ENCODE peak calls at places on chromosomes 4 and X, in nine cellular contexts. One of them, this sample, is unnamed.

GRCh38 chr4:82679531-82679930 is 117.7 kb upstream of the TMEM150C start:
- DNase-seq in HT-29: no peak
- DNase-seq in hypothalamus: no peak
- DNase-seq in activated gamma-delta T cell treated with anti-CD3 and anti-CD28 coated beads, Interleukin-2, amount 50 U/mL, for 16 hours: no peak
- DNase-seq in stromal cell of bone marrow: no peak
- DNase-seq in stimulated activated CD4-positive, alpha-beta T cell treated with anti-CD3 and anti-CD28 coated beads, Interleukin-15, amount 100 ng/mL, for 1 hour: no peak
- DNase-seq in Right ventricle myocardium superior: no peak
- DNase-seq in pancreas: no peak
- DNase-seq in HTR-8/SVneo: no peak
- DNase-seq in this sample: no peak

GRCh38 chr4:56531149-56531770 is 25.7 kb downstream of the ARL9 start:
- DNase-seq in HT-29: no peak
- DNase-seq in hypothalamus: no peak
- DNase-seq in activated gamma-delta T cell treated with anti-CD3 and anti-CD28 coated beads, Interleukin-2, amount 50 U/mL, for 16 hours: no peak
- DNase-seq in stromal cell of bone marrow: no peak
- DNase-seq in stimulated activated CD4-positive, alpha-beta T cell treated with anti-CD3 and anti-CD28 coated beads, Interleukin-15, amount 100 ng/mL, for 1 hour: no peak
- DNase-seq in Right ventricle myocardium superior: no peak
- DNase-seq in pancreas: no peak
- DNase-seq in HTR-8/SVneo: no peak
- DNase-seq in this sample: no peak

GRCh38 chr4:99861120-99861905 is 32.9 kb downstream of the LAMTOR3 start:
- DNase-seq in HT-29: no peak
- DNase-seq in hypothalamus: no peak
- DNase-seq in activated gamma-delta T cell treated with anti-CD3 and anti-CD28 coated beads, Interleukin-2, amount 50 U/mL, for 16 hours: no peak
- DNase-seq in stromal cell of bone marrow: no peak
- DNase-seq in stimulated activated CD4-positive, alpha-beta T cell treated with anti-CD3 and anti-CD28 coated beads, Interleukin-15, amount 100 ng/mL, for 1 hour: no peak
- DNase-seq in Right ventricle myocardium superior: no peak
- DNase-seq in pancreas: no peak
- DNase-seq in HTR-8/SVneo: no peak
- DNase-seq in this sample: no peak

GRCh38 chrX:137052641-137053235 is 18.9 kb upstream of the GPR101 start:
- DNase-seq in HT-29: no peak
- DNase-seq in hypothalamus: peak
- DNase-seq in activated gamma-delta T cell treated with anti-CD3 and anti-CD28 coated beads, Interleukin-2, amount 50 U/mL, for 16 hours: no peak
- DNase-seq in stromal cell of bone marrow: no peak
- DNase-seq in stimulated activated CD4-positive, alpha-beta T cell treated with anti-CD3 and anti-CD28 coated beads, Interleukin-15, amount 100 ng/mL, for 1 hour: peak
- DNase-seq in Right ventricle myocardium superior: no peak
- DNase-seq in pancreas: no peak
- DNase-seq in HTR-8/SVneo: no peak
- DNase-seq in this sample: no peak

GRCh38 chrX:52346462-52347165 is 22.2 kb upstream of the XAGE2 start:
- DNase-seq in HT-29: peak
- DNase-seq in hypothalamus: no peak
- DNase-seq in activated gamma-delta T cell treated with anti-CD3 and anti-CD28 coated beads, Interleukin-2, amount 50 U/mL, for 16 hours: no peak
- DNase-seq in stromal cell of bone marrow: no peak
- DNase-seq in stimulated activated CD4-positive, alpha-beta T cell treated with anti-CD3 and anti-CD28 coated beads, Interleukin-15, amount 100 ng/mL, for 1 hour: no peak
- DNase-seq in Right ventricle myocardium superior: no peak
- DNase-seq in pancreas: no peak
- DNase-seq in HTR-8/SVneo: no peak
- DNase-seq in this sample: peak

GRCh38 chrX:12974797-12975669 is at the start of gene TMSB4X:
- DNase-seq in HT-29: peak
- DNase-seq in hypothalamus: peak
- DNase-seq in activated gamma-delta T cell treated with anti-CD3 and anti-CD28 coated beads, Interleukin-2, amount 50 U/mL, for 16 hours: peak
- DNase-seq in stromal cell of bone marrow: peak
- DNase-seq in stimulated activated CD4-positive, alpha-beta T cell treated with anti-CD3 and anti-CD28 coated beads, Interleukin-15, amount 100 ng/mL, for 1 hour: peak
- DNase-seq in Right ventricle myocardium superior: peak
- DNase-seq in pancreas: peak
- DNase-seq in HTR-8/SVneo: no peak
- DNase-seq in this sample: peak

GRCh38 chr4:140174535-140174934 is 20.6 kb upstream of the MAML3 start:
- DNase-seq in HT-29: no peak
- DNase-seq in hypothalamus: no peak
- DNase-seq in activated gamma-delta T cell treated with anti-CD3 and anti-CD28 coated beads, Interleukin-2, amount 50 U/mL, for 16 hours: no peak
- DNase-seq in stromal cell of bone marrow: no peak
- DNase-seq in stimulated activated CD4-positive, alpha-beta T cell treated with anti-CD3 and anti-CD28 coated beads, Interleukin-15, amount 100 ng/mL, for 1 hour: no peak
- DNase-seq in Right ventricle myocardium superior: no peak
- DNase-seq in pancreas: no peak
- DNase-seq in HTR-8/SVneo: no peak
- DNase-seq in this sample: no peak

GRCh38 chrX:41409006-41409405 is 38.1 kb upstream of the NYX start:
- DNase-seq in HT-29: no peak
- DNase-seq in hypothalamus: no peak
- DNase-seq in activated gamma-delta T cell treated with anti-CD3 and anti-CD28 coated beads, Interleukin-2, amount 50 U/mL, for 16 hours: no peak
- DNase-seq in stromal cell of bone marrow: no peak
- DNase-seq in stimulated activated CD4-positive, alpha-beta T cell treated with anti-CD3 and anti-CD28 coated beads, Interleukin-15, amount 100 ng/mL, for 1 hour: no peak
- DNase-seq in Right ventricle myocardium superior: no peak
- DNase-seq in pancreas: no peak
- DNase-seq in HTR-8/SVneo: no peak
- DNase-seq in this sample: no peak

GRCh38 chr4:150533673-150534072 is 48.3 kb upstream of the MAB21L2 start:
- DNase-seq in HT-29: no peak
- DNase-seq in hypothalamus: no peak
- DNase-seq in activated gamma-delta T cell treated with anti-CD3 and anti-CD28 coated beads, Interleukin-2, amount 50 U/mL, for 16 hours: no peak
- DNase-seq in stromal cell of bone marrow: no peak
- DNase-seq in stimulated activated CD4-positive, alpha-beta T cell treated with anti-CD3 and anti-CD28 coated beads, Interleukin-15, amount 100 ng/mL, for 1 hour: no peak
- DNase-seq in Right ventricle myocardium superior: no peak
- DNase-seq in pancreas: no peak
- DNase-seq in HTR-8/SVneo: no peak
- DNase-seq in this sample: no peak

GRCh38 chrX:13076176-13076956 is 31.9 kb upstream of the FAM9C start:
- DNase-seq in HT-29: no peak
- DNase-seq in hypothalamus: no peak
- DNase-seq in activated gamma-delta T cell treated with anti-CD3 and anti-CD28 coated beads, Interleukin-2, amount 50 U/mL, for 16 hours: no peak
- DNase-seq in stromal cell of bone marrow: no peak
- DNase-seq in stimulated activated CD4-positive, alpha-beta T cell treated with anti-CD3 and anti-CD28 coated beads, Interleukin-15, amount 100 ng/mL, for 1 hour: no peak
- DNase-seq in Right ventricle myocardium superior: no peak
- DNase-seq in pancreas: no peak
- DNase-seq in HTR-8/SVneo: no peak
- DNase-seq in this sample: no peak

GRCh38 chr4:73067971-73068394 is 1.5 kb downstream of the COX18 start:
- DNase-seq in HT-29: no peak
- DNase-seq in hypothalamus: no peak
- DNase-seq in activated gamma-delta T cell treated with anti-CD3 and anti-CD28 coated beads, Interleukin-2, amount 50 U/mL, for 16 hours: no peak
- DNase-seq in stromal cell of bone marrow: no peak
- DNase-seq in stimulated activated CD4-positive, alpha-beta T cell treated with anti-CD3 and anti-CD28 coated beads, Interleukin-15, amount 100 ng/mL, for 1 hour: peak
- DNase-seq in Right ventricle myocardium superior: no peak
- DNase-seq in pancreas: no peak
- DNase-seq in HTR-8/SVneo: no peak
- DNase-seq in this sample: peak

GRCh38 chrX:55908685-55909212 is 191.2 kb downstream of the RRAGB start:
- DNase-seq in HT-29: peak
- DNase-seq in hypothalamus: no peak
- DNase-seq in activated gamma-delta T cell treated with anti-CD3 and anti-CD28 coated beads, Interleukin-2, amount 50 U/mL, for 16 hours: no peak
- DNase-seq in stromal cell of bone marrow: no peak
- DNase-seq in stimulated activated CD4-positive, alpha-beta T cell treated with anti-CD3 and anti-CD28 coated beads, Interleukin-15, amount 100 ng/mL, for 1 hour: no peak
- DNase-seq in Right ventricle myocardium superior: no peak
- DNase-seq in pancreas: peak
- DNase-seq in HTR-8/SVneo: no peak
- DNase-seq in this sample: peak

GRCh38 chr4:3307060-3307459 is 14.2 kb downstream of the RGS12 start:
- DNase-seq in HT-29: no peak
- DNase-seq in hypothalamus: no peak
- DNase-seq in activated gamma-delta T cell treated with anti-CD3 and anti-CD28 coated beads, Interleukin-2, amount 50 U/mL, for 16 hours: no peak
- DNase-seq in stromal cell of bone marrow: no peak
- DNase-seq in stimulated activated CD4-positive, alpha-beta T cell treated with anti-CD3 and anti-CD28 coated beads, Interleukin-15, amount 100 ng/mL, for 1 hour: no peak
- DNase-seq in Right ventricle myocardium superior: peak
- DNase-seq in pancreas: no peak
- DNase-seq in HTR-8/SVneo: no peak
- DNase-seq in this sample: no peak

GRCh38 chr4:40334591-40335507 is at the start of gene CHRNA9:
- DNase-seq in HT-29: no peak
- DNase-seq in hypothalamus: no peak
- DNase-seq in activated gamma-delta T cell treated with anti-CD3 and anti-CD28 coated beads, Interleukin-2, amount 50 U/mL, for 16 hours: no peak
- DNase-seq in stromal cell of bone marrow: no peak
- DNase-seq in stimulated activated CD4-positive, alpha-beta T cell treated with anti-CD3 and anti-CD28 coated beads, Interleukin-15, amount 100 ng/mL, for 1 hour: no peak
- DNase-seq in Right ventricle myocardium superior: no peak
- DNase-seq in pancreas: no peak
- DNase-seq in HTR-8/SVneo: no peak
- DNase-seq in this sample: no peak

GRCh38 chr4:52107336-52107735 is 56.2 kb downstream of the SPATA18 start:
- DNase-seq in HT-29: no peak
- DNase-seq in hypothalamus: no peak
- DNase-seq in activated gamma-delta T cell treated with anti-CD3 and anti-CD28 coated beads, Interleukin-2, amount 50 U/mL, for 16 hours: no peak
- DNase-seq in stromal cell of bone marrow: no peak
- DNase-seq in stimulated activated CD4-positive, alpha-beta T cell treated with anti-CD3 and anti-CD28 coated beads, Interleukin-15, amount 100 ng/mL, for 1 hour: no peak
- DNase-seq in Right ventricle myocardium superior: no peak
- DNase-seq in pancreas: no peak
- DNase-seq in HTR-8/SVneo: no peak
- DNase-seq in this sample: no peak

GRCh38 chrX:71638409-71638808 is 20.1 kb upstream of the CXCR3 start:
- DNase-seq in HT-29: no peak
- DNase-seq in hypothalamus: no peak
- DNase-seq in activated gamma-delta T cell treated with anti-CD3 and anti-CD28 coated beads, Interleukin-2, amount 50 U/mL, for 16 hours: no peak
- DNase-seq in stromal cell of bone marrow: no peak
- DNase-seq in stimulated activated CD4-positive, alpha-beta T cell treated with anti-CD3 and anti-CD28 coated beads, Interleukin-15, amount 100 ng/mL, for 1 hour: no peak
- DNase-seq in Right ventricle myocardium superior: no peak
- DNase-seq in pancreas: no peak
- DNase-seq in HTR-8/SVneo: no peak
- DNase-seq in this sample: no peak

GRCh38 chr4:184798504-184798903 is 27.3 kb downstream of the ACSL1 start:
- DNase-seq in HT-29: no peak
- DNase-seq in hypothalamus: no peak
- DNase-seq in activated gamma-delta T cell treated with anti-CD3 and anti-CD28 coated beads, Interleukin-2, amount 50 U/mL, for 16 hours: no peak
- DNase-seq in stromal cell of bone marrow: no peak
- DNase-seq in stimulated activated CD4-positive, alpha-beta T cell treated with anti-CD3 and anti-CD28 coated beads, Interleukin-15, amount 100 ng/mL, for 1 hour: no peak
- DNase-seq in Right ventricle myocardium superior: no peak
- DNase-seq in pancreas: no peak
- DNase-seq in HTR-8/SVneo: no peak
- DNase-seq in this sample: no peak

GRCh38 chr4:136861081-136861480 is 671.2 kb downstream of the PCDH18 start:
- DNase-seq in HT-29: no peak
- DNase-seq in hypothalamus: no peak
- DNase-seq in activated gamma-delta T cell treated with anti-CD3 and anti-CD28 coated beads, Interleukin-2, amount 50 U/mL, for 16 hours: no peak
- DNase-seq in stromal cell of bone marrow: no peak
- DNase-seq in stimulated activated CD4-positive, alpha-beta T cell treated with anti-CD3 and anti-CD28 coated beads, Interleukin-15, amount 100 ng/mL, for 1 hour: no peak
- DNase-seq in Right ventricle myocardium superior: no peak
- DNase-seq in pancreas: no peak
- DNase-seq in HTR-8/SVneo: no peak
- DNase-seq in this sample: no peak

GRCh38 chr4:145886871-145887240 is 51.8 kb downstream of the ZNF827 start:
- DNase-seq in HT-29: no peak
- DNase-seq in hypothalamus: no peak
- DNase-seq in activated gamma-delta T cell treated with anti-CD3 and anti-CD28 coated beads, Interleukin-2, amount 50 U/mL, for 16 hours: no peak
- DNase-seq in stromal cell of bone marrow: no peak
- DNase-seq in stimulated activated CD4-positive, alpha-beta T cell treated with anti-CD3 and anti-CD28 coated beads, Interleukin-15, amount 100 ng/mL, for 1 hour: no peak
- DNase-seq in Right ventricle myocardium superior: no peak
- DNase-seq in pancreas: no peak
- DNase-seq in HTR-8/SVneo: no peak
- DNase-seq in this sample: no peak

GRCh38 chrX:148940411-148940996 is 440.1 kb downstream of the AFF2 start:
- DNase-seq in HT-29: no peak
- DNase-seq in hypothalamus: no peak
- DNase-seq in activated gamma-delta T cell treated with anti-CD3 and anti-CD28 coated beads, Interleukin-2, amount 50 U/mL, for 16 hours: no peak
- DNase-seq in stromal cell of bone marrow: no peak
- DNase-seq in stimulated activated CD4-positive, alpha-beta T cell treated with anti-CD3 and anti-CD28 coated beads, Interleukin-15, amount 100 ng/mL, for 1 hour: no peak
- DNase-seq in Right ventricle myocardium superior: no peak
- DNase-seq in pancreas: no peak
- DNase-seq in HTR-8/SVneo: no peak
- DNase-seq in this sample: no peak

GRCh38 chrX:10847333-10847732 is 226.9 kb upstream of the MID1 start:
- DNase-seq in HT-29: no peak
- DNase-seq in hypothalamus: no peak
- DNase-seq in activated gamma-delta T cell treated with anti-CD3 and anti-CD28 coated beads, Interleukin-2, amount 50 U/mL, for 16 hours: no peak
- DNase-seq in stromal cell of bone marrow: no peak
- DNase-seq in stimulated activated CD4-positive, alpha-beta T cell treated with anti-CD3 and anti-CD28 coated beads, Interleukin-15, amount 100 ng/mL, for 1 hour: no peak
- DNase-seq in Right ventricle myocardium superior: no peak
- DNase-seq in pancreas: no peak
- DNase-seq in HTR-8/SVneo: no peak
- DNase-seq in this sample: no peak

GRCh38 chr4:137648531-137648930 is 116.2 kb upstream of the PCDH18 start:
- DNase-seq in HT-29: no peak
- DNase-seq in hypothalamus: no peak
- DNase-seq in activated gamma-delta T cell treated with anti-CD3 and anti-CD28 coated beads, Interleukin-2, amount 50 U/mL, for 16 hours: no peak
- DNase-seq in stromal cell of bone marrow: no peak
- DNase-seq in stimulated activated CD4-positive, alpha-beta T cell treated with anti-CD3 and anti-CD28 coated beads, Interleukin-15, amount 100 ng/mL, for 1 hour: no peak
- DNase-seq in Right ventricle myocardium superior: no peak
- DNase-seq in pancreas: no peak
- DNase-seq in HTR-8/SVneo: no peak
- DNase-seq in this sample: no peak

GRCh38 chrX:123590842-123591491 is 141.9 kb downstream of the THOC2 start:
- DNase-seq in HT-29: no peak
- DNase-seq in hypothalamus: no peak
- DNase-seq in activated gamma-delta T cell treated with anti-CD3 and anti-CD28 coated beads, Interleukin-2, amount 50 U/mL, for 16 hours: no peak
- DNase-seq in stromal cell of bone marrow: no peak
- DNase-seq in stimulated activated CD4-positive, alpha-beta T cell treated with anti-CD3 and anti-CD28 coated beads, Interleukin-15, amount 100 ng/mL, for 1 hour: no peak
- DNase-seq in Right ventricle myocardium superior: no peak
- DNase-seq in pancreas: no peak
- DNase-seq in HTR-8/SVneo: no peak
- DNase-seq in this sample: peak

GRCh38 chrX:119516157-119516702 is 48.0 kb downstream of the SLC25A5 start:
- DNase-seq in HT-29: peak
- DNase-seq in hypothalamus: no peak
- DNase-seq in activated gamma-delta T cell treated with anti-CD3 and anti-CD28 coated beads, Interleukin-2, amount 50 U/mL, for 16 hours: peak
- DNase-seq in stromal cell of bone marrow: peak
- DNase-seq in stimulated activated CD4-positive, alpha-beta T cell treated with anti-CD3 and anti-CD28 coated beads, Interleukin-15, amount 100 ng/mL, for 1 hour: no peak
- DNase-seq in Right ventricle myocardium superior: no peak
- DNase-seq in pancreas: peak
- DNase-seq in HTR-8/SVneo: peak
- DNase-seq in this sample: peak

GRCh38 chrX:69152398-69152797 is 12.9 kb downstream of the PJA1 start:
- DNase-seq in HT-29: peak
- DNase-seq in hypothalamus: no peak
- DNase-seq in activated gamma-delta T cell treated with anti-CD3 and anti-CD28 coated beads, Interleukin-2, amount 50 U/mL, for 16 hours: no peak
- DNase-seq in stromal cell of bone marrow: no peak
- DNase-seq in stimulated activated CD4-positive, alpha-beta T cell treated with anti-CD3 and anti-CD28 coated beads, Interleukin-15, amount 100 ng/mL, for 1 hour: no peak
- DNase-seq in Right ventricle myocardium superior: peak
- DNase-seq in pancreas: peak
- DNase-seq in HTR-8/SVneo: no peak
- DNase-seq in this sample: no peak

GRCh38 chr4:119300388-119301131 is 21.4 kb downstream of the FABP2 start:
- DNase-seq in HT-29: peak
- DNase-seq in hypothalamus: no peak
- DNase-seq in activated gamma-delta T cell treated with anti-CD3 and anti-CD28 coated beads, Interleukin-2, amount 50 U/mL, for 16 hours: peak
- DNase-seq in stromal cell of bone marrow: peak
- DNase-seq in stimulated activated CD4-positive, alpha-beta T cell treated with anti-CD3 and anti-CD28 coated beads, Interleukin-15, amount 100 ng/mL, for 1 hour: peak
- DNase-seq in Right ventricle myocardium superior: peak
- DNase-seq in pancreas: peak
- DNase-seq in HTR-8/SVneo: peak
- DNase-seq in this sample: peak

GRCh38 chrX:572490-573124 is 58.0 kb upstream of the SHOX start:
- DNase-seq in HT-29: no peak
- DNase-seq in hypothalamus: no peak
- DNase-seq in activated gamma-delta T cell treated with anti-CD3 and anti-CD28 coated beads, Interleukin-2, amount 50 U/mL, for 16 hours: no peak
- DNase-seq in stromal cell of bone marrow: no peak
- DNase-seq in stimulated activated CD4-positive, alpha-beta T cell treated with anti-CD3 and anti-CD28 coated beads, Interleukin-15, amount 100 ng/mL, for 1 hour: no peak
- DNase-seq in Right ventricle myocardium superior: no peak
- DNase-seq in pancreas: no peak
- DNase-seq in HTR-8/SVneo: no peak
- DNase-seq in this sample: no peak

GRCh38 chrX:147914609-147915008 is 2.9 kb downstream of the FMR1 start:
- DNase-seq in HT-29: no peak
- DNase-seq in hypothalamus: no peak
- DNase-seq in activated gamma-delta T cell treated with anti-CD3 and anti-CD28 coated beads, Interleukin-2, amount 50 U/mL, for 16 hours: no peak
- DNase-seq in stromal cell of bone marrow: no peak
- DNase-seq in stimulated activated CD4-positive, alpha-beta T cell treated with anti-CD3 and anti-CD28 coated beads, Interleukin-15, amount 100 ng/mL, for 1 hour: no peak
- DNase-seq in Right ventricle myocardium superior: no peak
- DNase-seq in pancreas: no peak
- DNase-seq in HTR-8/SVneo: no peak
- DNase-seq in this sample: no peak

GRCh38 chr4:153276966-153277365 is 67.5 kb upstream of the MND1 start:
- DNase-seq in HT-29: no peak
- DNase-seq in hypothalamus: no peak
- DNase-seq in activated gamma-delta T cell treated with anti-CD3 and anti-CD28 coated beads, Interleukin-2, amount 50 U/mL, for 16 hours: no peak
- DNase-seq in stromal cell of bone marrow: no peak
- DNase-seq in stimulated activated CD4-positive, alpha-beta T cell treated with anti-CD3 and anti-CD28 coated beads, Interleukin-15, amount 100 ng/mL, for 1 hour: no peak
- DNase-seq in Right ventricle myocardium superior: no peak
- DNase-seq in pancreas: no peak
- DNase-seq in HTR-8/SVneo: no peak
- DNase-seq in this sample: no peak

GRCh38 chrX:85004255-85004654 is 578 bp downstream of the APOOL start:
- DNase-seq in HT-29: peak
- DNase-seq in hypothalamus: no peak
- DNase-seq in activated gamma-delta T cell treated with anti-CD3 and anti-CD28 coated beads, Interleukin-2, amount 50 U/mL, for 16 hours: no peak
- DNase-seq in stromal cell of bone marrow: no peak
- DNase-seq in stimulated activated CD4-positive, alpha-beta T cell treated with anti-CD3 and anti-CD28 coated beads, Interleukin-15, amount 100 ng/mL, for 1 hour: no peak
- DNase-seq in Right ventricle myocardium superior: no peak
- DNase-seq in pancreas: no peak
- DNase-seq in HTR-8/SVneo: no peak
- DNase-seq in this sample: peak

GRCh38 chrX:124736553-124737240 is 390.3 kb downstream of the SH2D1A start:
- DNase-seq in HT-29: no peak
- DNase-seq in hypothalamus: no peak
- DNase-seq in activated gamma-delta T cell treated with anti-CD3 and anti-CD28 coated beads, Interleukin-2, amount 50 U/mL, for 16 hours: peak
- DNase-seq in stromal cell of bone marrow: no peak
- DNase-seq in stimulated activated CD4-positive, alpha-beta T cell treated with anti-CD3 and anti-CD28 coated beads, Interleukin-15, amount 100 ng/mL, for 1 hour: peak
- DNase-seq in Right ventricle myocardium superior: no peak
- DNase-seq in pancreas: no peak
- DNase-seq in HTR-8/SVneo: no peak
- DNase-seq in this sample: no peak